ENCODE peak calls at places on chromosomes 7 and 10, in ten cellular contexts. Q, J, T, K, B, C, H, U, Z and M are unnamed samples.

GRCh38 chr7:17971392-17971791 is 31.1 kb upstream of the SNX13 start:
- DNase-seq in Q (no peak), J (no peak), T (no peak), K (no peak), B (no peak), C (peak), H (no peak), U (peak), Z (no peak), M (no peak)

GRCh38 chr7:55070271-55070743 is 51.5 kb downstream of the EGFR start:
- DNase-seq in Q (peak), J (no peak), T (no peak), K (no peak), B (no peak), C (no peak), H (no peak), U (no peak), Z (no peak), M (no peak)

GRCh38 chr10:49187044-49187484 is 1.1 kb downstream of the TMEM273 start:
- DNase-seq in Q (peak), J (no peak), T (no peak), K (no peak), B (no peak), C (no peak), H (no peak), U (no peak), Z (peak), M (peak)

GRCh38 chr7:66176914-66177313 is 28.2 kb upstream of the TPST1 start:
- DNase-seq in Q (no peak), J (no peak), T (no peak), K (no peak), B (peak), C (no peak), H (no peak), U (no peak), Z (no peak), M (no peak)

GRCh38 chr10:102435529-102436233 is 3.3 kb upstream of the CUEDC2 start:
- DNase-seq in Q (no peak), J (peak), T (no peak), K (no peak), B (no peak), C (no peak), H (peak), U (peak), Z (peak), M (no peak)

GRCh38 chr7:80133361-80134104 is 1.1 kb upstream of the GNAI1 start:
- DNase-seq in Q (peak), J (no peak), T (peak), K (no peak), B (no peak), C (peak), H (no peak), U (peak), Z (no peak), M (no peak)

GRCh38 chr10:117342638-117343037 is 32.6 kb downstream of the PDZD8 start:
- DNase-seq in Q (peak), J (no peak), T (no peak), K (no peak), B (no peak), C (peak), H (no peak), U (peak), Z (no peak), M (no peak)

GRCh38 chr10:14587540-14588083 is 187.1 kb downstream of the FAM107B start:
- DNase-seq in Q (no peak), J (no peak), T (no peak), K (no peak), B (no peak), C (no peak), H (no peak), U (no peak), Z (no peak), M (no peak)

GRCh38 chr7:24842449-24843241 is 85.4 kb upstream of the GSDME start:
- DNase-seq in Q (peak), J (no peak), T (no peak), K (no peak), B (no peak), C (no peak), H (no peak), U (peak), Z (no peak), M (no peak)

GRCh38 chr7:54811016-54811924 is 52.3 kb upstream of the SEC61G start:
- DNase-seq in Q (peak), J (no peak), T (no peak), K (no peak), B (no peak), C (peak), H (no peak), U (peak), Z (no peak), M (no peak)

GRCh38 chr10:6473901-6474370 is 106.1 kb downstream of the PRKCQ start:
- DNase-seq in Q (peak), J (no peak), T (no peak), K (no peak), B (no peak), C (no peak), H (no peak), U (peak), Z (no peak), M (no peak)

GRCh38 chr7:44163591-44163990 is 22.5 kb upstream of the MYL7 start:
- DNase-seq in Q (peak), J (no peak), T (peak), K (no peak), B (no peak), C (peak), H (no peak), U (peak), Z (no peak), M (no peak)

GRCh38 chr10:30529373-30529998 is 95.5 kb downstream of the MAP3K8 start:
- DNase-seq in Q (no peak), J (peak), T (peak), K (peak), B (peak), C (no peak), H (peak), U (no peak), Z (no peak), M (no peak)

GRCh38 chr10:97898429-97898828 is 48.8 kb downstream of the GOLGA7B start:
- DNase-seq in Q (no peak), J (no peak), T (no peak), K (no peak), B (no peak), C (no peak), H (no peak), U (no peak), Z (no peak), M (no peak)

GRCh38 chr10:43196131-43196980 is 58.1 kb downstream of the CSGALNACT2 start:
- DNase-seq in Q (no peak), J (no peak), T (no peak), K (no peak), B (peak), C (no peak), H (no peak), U (no peak), Z (no peak), M (no peak)

GRCh38 chr10:116287906-116288501 is 15.0 kb upstream of the GFRA1 start:
- DNase-seq in Q (peak), J (peak), T (peak), K (peak), B (no peak), C (peak), H (no peak), U (peak), Z (no peak), M (no peak)

GRCh38 chr10:49744091-49744685 is 17.9 kb downstream of the OGDHL start:
- DNase-seq in Q (no peak), J (no peak), T (no peak), K (no peak), B (no peak), C (no peak), H (no peak), U (no peak), Z (peak), M (no peak)

GRCh38 chr10:15369642-15370211 is 1.4 kb downstream of the FAM171A1 start:
- DNase-seq in Q (no peak), J (peak), T (no peak), K (no peak), B (no peak), C (no peak), H (no peak), U (peak), Z (peak), M (no peak)

GRCh38 chr10:133388973-133389818 is 4.8 kb upstream of the MTG1 start:
- DNase-seq in Q (no peak), J (no peak), T (no peak), K (peak), B (no peak), C (no peak), H (no peak), U (no peak), Z (no peak), M (no peak)

GRCh38 chr7:69047166-69047760 is 551.0 kb upstream of the AUTS2 start:
- DNase-seq in Q (no peak), J (no peak), T (no peak), K (no peak), B (no peak), C (no peak), H (no peak), U (no peak), Z (no peak), M (peak)

GRCh38 chr10:34811968-34812514 is 3.1 kb downstream of the PARD3 start:
- DNase-seq in Q (peak), J (no peak), T (no peak), K (no peak), B (no peak), C (peak), H (no peak), U (no peak), Z (no peak), M (no peak)

GRCh38 chr7:6271694-6272371 is 591 bp downstream of the CYTH3 start:
- DNase-seq in Q (no peak), J (peak), T (peak), K (peak), B (no peak), C (no peak), H (no peak), U (no peak), Z (no peak), M (no peak)

GRCh38 chr10:132362151-132362611 is 30.2 kb downstream of the LRRC27 start:
- DNase-seq in Q (no peak), J (no peak), T (no peak), K (no peak), B (peak), C (no peak), H (no peak), U (no peak), Z (no peak), M (no peak)

GRCh38 chr7:107032050-107032449 is 12.5 kb upstream of the PRKAR2B start:
- DNase-seq in Q (no peak), J (no peak), T (no peak), K (no peak), B (no peak), C (no peak), H (no peak), U (no peak), Z (no peak), M (peak)

GRCh38 chr7:78022165-78022564 is 223.6 kb downstream of the PHTF2 start:
- DNase-seq in Q (no peak), J (no peak), T (no peak), K (no peak), B (no peak), C (no peak), H (no peak), U (no peak), Z (no peak), M (no peak)

GRCh38 chr10:86827639-86828038 is 71.2 kb downstream of the BMPR1A start:
- DNase-seq in Q (peak), J (no peak), T (no peak), K (no peak), B (no peak), C (no peak), H (no peak), U (no peak), Z (no peak), M (no peak)

GRCh38 chr7:129091484-129092002 is 36.6 kb upstream of the TNPO3 start:
- DNase-seq in Q (peak), J (peak), T (peak), K (peak), B (peak), C (peak), H (peak), U (peak), Z (peak), M (peak)

GRCh38 chr7:17289074-17289665 is 9.3 kb upstream of the AHR start:
- DNase-seq in Q (no peak), J (no peak), T (no peak), K (peak), B (no peak), C (peak), H (no peak), U (peak), Z (no peak), M (no peak)

GRCh38 chr7:37920619-37921339 is at the start of gene EPDR1:
- DNase-seq in Q (peak), J (peak), T (peak), K (peak), B (peak), C (no peak), H (no peak), U (no peak), Z (peak), M (no peak)